ENCODE peak calls at places on chromosome 6, in five cellular contexts. X is H1, G is IMR-90, W is neuronal stem cell, B is H9. V is an unnamed sample.
A peak's percentile ranks its signal among the peaks of the same experiment; 100 is the strongest.

GRCh38 chr6:169101981-169102380 is 151.7 kb downstream of the THBS2 start:
- DNase-seq in X (no peak), W (no peak), B (no peak), G (peak; percentile 37), V (no peak)

GRCh38 chr6:112877134-112878100 is 530.3 kb downstream of the RFPL4B start:
- DNase-seq in X (no peak), W (no peak), B (no peak), G (peak; percentile 93), V (peak; percentile 8)

GRCh38 chr6:9233686-9234085 is 798.3 kb upstream of the SLC35B3 start:
- DNase-seq in G (no peak), W (no peak), B (no peak), X (no peak), V (no peak)

GRCh38 chr6:5231289-5231688 is 29.5 kb downstream of the LYRM4 start:
- DNase-seq in B (no peak), W (no peak), X (no peak), G (no peak), V (no peak)

GRCh38 chr6:14250573-14250972 is 133.0 kb downstream of the CD83 start:
- DNase-seq in X (peak; percentile 24), W (no peak), B (no peak), G (no peak), V (no peak)

GRCh38 chr6:132067286-132067685 is 116.1 kb upstream of the CCN2 start:
- DNase-seq in G (peak; percentile 31), B (no peak), W (no peak), X (no peak), V (no peak)

GRCh38 chr6:85714893-85715530 is 72.3 kb upstream of the SYNCRIP start:
- DNase-seq in B (no peak), X (no peak), G (no peak), W (no peak), V (no peak)

GRCh38 chr6:37482356-37483292 is 17.1 kb downstream of the CCDC167 start:
- DNase-seq in G (no peak), W (no peak), B (peak; percentile 20), X (no peak), V (no peak)

GRCh38 chr6:45532626-45533258 is 155.0 kb upstream of the SUPT3H start:
- DNase-seq in B (no peak), X (no peak), G (peak; percentile 68), W (no peak), V (no peak)

GRCh38 chr6:54618597-54618996 is 228.0 kb upstream of the FAM83B start:
- DNase-seq in X (no peak), W (no peak), B (no peak), G (no peak), V (no peak)

GRCh38 chr6:75827163-75827562 is 78.1 kb downstream of the MYO6 start:
- DNase-seq in B (no peak), G (no peak), W (no peak), X (no peak), V (no peak)

GRCh38 chr6:17585766-17586502 is 14.2 kb upstream of the FAM8A1 start:
- DNase-seq in G (no peak), W (no peak), B (peak; percentile 68), X (no peak), V (peak; percentile 45)

GRCh38 chr6:43970913-43971775 is 156.1 kb downstream of the MRPL14 start:
- DNase-seq in B (peak; percentile 30), X (peak; percentile 36), W (no peak), G (peak; percentile 46), V (no peak)

GRCh38 chr6:118097576-118097975 is 190.5 kb downstream of the SLC35F1 start:
- DNase-seq in G (no peak), B (no peak), X (no peak), W (no peak), V (no peak)

GRCh38 chr6:43870660-43871061 is 100.7 kb downstream of the VEGFA start:
- DNase-seq in W (no peak), G (peak; percentile 49), B (no peak), X (no peak), V (no peak)

GRCh38 chr6:131574686-131575085 is 1.7 kb downstream of the ARG1 start:
- DNase-seq in B (no peak), W (no peak), X (no peak), G (no peak), V (no peak)

GRCh38 chr6:113496157-113496556 is 361.0 kb upstream of the MARCKS start:
- DNase-seq in X (no peak), G (no peak), B (no peak), W (no peak), V (no peak)

GRCh38 chr6:168157272-168158007 is 78.4 kb upstream of the FRMD1 start:
- DNase-seq in B (peak; percentile 29), X (peak; percentile 52), W (no peak), G (peak; percentile 78), V (peak; percentile 51)

GRCh38 chr6:150877928-150878327 is 12.4 kb downstream of the MTHFD1L start:
- DNase-seq in B (no peak), X (no peak), W (no peak), G (no peak), V (no peak)

GRCh38 chr6:168607272-168608112 is 166.5 kb downstream of the SMOC2 start:
- DNase-seq in X (peak; percentile 45), G (no peak), W (no peak), B (peak; percentile 55), V (peak; percentile 38)

GRCh38 chr6:94196891-94197290 is 777.5 kb upstream of the EPHA7 start:
- DNase-seq in X (no peak), W (no peak), B (no peak), G (no peak), V (no peak)

GRCh38 chr6:122692175-122692598 is 82.0 kb downstream of the PKIB start:
- DNase-seq in G (peak; percentile 75), W (no peak), B (no peak), X (no peak), V (peak; percentile 13)

GRCh38 chr6:30227763-30228487 is 14.7 kb upstream of the TRIM26 start:
- DNase-seq in W (no peak), G (no peak), B (no peak), X (no peak), V (no peak)

GRCh38 chr6:143513410-143513809 is 1.9 kb upstream of the FUCA2 start:
- DNase-seq in W (no peak), X (peak; percentile 87), B (peak; percentile 79), G (no peak), V (no peak)

GRCh38 chr6:98716341-98716740 is 118.0 kb upstream of the POU3F2 start:
- DNase-seq in X (peak; percentile 50), W (peak; percentile 23), B (peak; percentile 56), G (no peak), V (no peak)

GRCh38 chr6:166244353-166245045 is 63.7 kb downstream of the PRR18 start:
- DNase-seq in B (no peak), G (no peak), X (no peak), W (no peak), V (no peak)

GRCh38 chr6:136035378-136036070 is 184.0 kb downstream of the PDE7B start:
- DNase-seq in G (peak; percentile 72), B (no peak), X (no peak), W (no peak), V (no peak)

GRCh38 chr6:144317736-144318135 is 32.6 kb downstream of the UTRN start:
- DNase-seq in X (no peak), B (no peak), G (peak; percentile 41), W (no peak), V (no peak)

GRCh38 chr6:26017567-26017966 is 55.0 kb downstream of the TRIM38 start:
- DNase-seq in X (no peak), G (peak; percentile 95), B (peak; percentile 80), W (peak; percentile 67), V (peak; percentile 4)

GRCh38 chr6:118469468-118469867 is 78.6 kb upstream of the PLN start:
- DNase-seq in W (no peak), X (no peak), B (no peak), G (peak; percentile 4), V (no peak)

GRCh38 chr6:21596379-21597242 is 3.1 kb downstream of the SOX4 start:
- DNase-seq in G (peak; percentile 59), W (no peak), X (peak; percentile 74), B (peak; percentile 60), V (peak; percentile 75)

DNA sequence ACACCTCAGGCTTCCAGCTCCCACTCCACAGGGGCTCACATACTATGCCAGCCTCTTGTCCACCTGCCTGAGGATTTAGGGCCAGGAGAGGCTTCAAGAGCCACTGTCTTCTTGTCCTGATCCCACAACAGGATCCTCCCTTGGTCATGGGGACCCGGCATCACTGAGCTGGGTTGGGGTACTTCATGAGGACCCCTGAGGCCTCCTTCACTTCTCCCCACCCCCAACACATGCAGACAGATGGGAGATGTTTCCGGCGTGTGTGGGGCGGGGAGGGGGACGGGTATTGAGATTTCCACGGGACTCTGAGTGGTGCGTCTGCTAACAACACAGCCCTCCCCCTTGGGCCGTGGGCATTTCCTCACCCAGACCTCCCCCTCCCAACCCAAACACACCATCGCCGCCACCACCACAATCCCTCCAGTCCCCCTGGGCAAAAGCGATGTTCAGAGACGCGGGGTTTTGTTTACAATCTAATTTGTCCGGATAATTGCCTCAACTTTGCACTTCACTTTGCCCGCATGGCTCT is 943 bp upstream of the FOXP4 start:
- DNase-seq in W (no peak), G (no peak), X (no peak), B (no peak), V (no peak)
- H3K4ac ChIP-seq in W (no peak overlapping the region), G (peak overlapping the region; percentile 10), X (peak overlapping the region; percentile 27), B (no peak overlapping the region), V (no peak overlapping the region)

GRCh38 chr6:107493158-107494057 is 3.5 kb downstream of the SOBP start:
- DNase-seq in X (no peak), W (peak; percentile 48), G (peak; percentile 67), B (no peak), V (no peak)

GRCh38 chr6:107491791-107492674 is 2.1 kb downstream of the SOBP start:
- DNase-seq in G (peak; percentile 56), X (no peak), B (no peak), W (no peak), V (no peak)

GRCh38 chr6:107496892-107497684 is 7.2 kb downstream of the SOBP start:
- DNase-seq in G (no peak), X (no peak), W (no peak), B (no peak), V (peak; percentile 10)

GRCh38 chr6:107496041-107496440 is 6.1 kb downstream of the SOBP start:
- DNase-seq in X (no peak), G (no peak), W (no peak), B (no peak), V (peak; percentile 18)

GRCh38 chr6:107495196-107495643 is 5.3 kb downstream of the SOBP start:
- DNase-seq in G (peak; percentile 78), W (no peak), B (no peak), X (no peak), V (no peak)
- H4K91ac ChIP-seq in G (no peak overlapping the region), W (no peak overlapping the region), B (no peak overlapping the region), X (no peak overlapping the region), V (no peak overlapping the region)

DNA sequence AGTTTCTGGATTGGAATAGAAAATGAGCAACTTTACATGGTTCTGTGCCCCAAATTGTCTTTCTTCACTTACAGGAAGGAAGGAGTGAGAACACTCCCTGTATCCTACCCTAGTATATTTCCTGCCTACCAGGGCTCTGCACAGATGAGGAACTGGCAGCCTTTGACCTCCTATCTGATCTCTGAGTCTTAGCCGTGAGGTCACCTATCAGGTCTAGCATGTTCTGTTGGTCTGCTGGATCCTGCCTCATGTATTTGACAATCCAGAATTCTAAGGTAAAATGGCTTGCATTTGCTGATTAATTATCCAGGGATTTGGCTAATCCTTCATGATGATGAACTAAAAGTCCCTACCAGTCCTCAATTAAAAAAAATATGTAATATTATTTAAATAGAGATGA is 35.0 kb upstream of the TRAM2 start:
- DNase-seq in B (no peak), X (no peak), W (no peak), G (no peak), V (peak; percentile 22)
- H3K4ac ChIP-seq in B (no peak overlapping the region), X (no peak overlapping the region), W (no peak overlapping the region), G (peak overlapping the region; percentile 80), V (no peak overlapping the region)

GRCh38 chr6:125375841-125376240 is 74.1 kb upstream of the HDDC2 start:
- DNase-seq in X (no peak), B (no peak), W (no peak), G (no peak), V (no peak)
- H4K91ac ChIP-seq in X (no peak overlapping the region), B (no peak overlapping the region), W (no peak overlapping the region), G (no peak overlapping the region), V (no peak overlapping the region)